ENCODE peak calls at places on chromosomes 11 and 22, in six cellular contexts. Q, Z, I, B, O and D are unnamed samples.

GRCh38 chr11:119693253-119693815 is 35.7 kb downstream of the NECTIN1 start:
- DNase-seq in Q (no peak), Z (no peak), I (no peak), B (no peak), O (no peak), D (no peak)

GRCh38 chr22:41672780-41673509 is 15.7 kb downstream of the SNU13 start:
- DNase-seq in Q (no peak), Z (no peak), I (no peak), B (no peak), O (peak), D (no peak)

GRCh38 chr11:86678823-86679222 is 6.4 kb upstream of the ME3 start:
- DNase-seq in Q (no peak), Z (no peak), I (no peak), B (no peak), O (peak), D (no peak)

GRCh38 chr11:70090989-70091388 is 12.9 kb downstream of the ANO1 start:
- DNase-seq in Q (no peak), Z (no peak), I (no peak), B (no peak), O (peak), D (no peak)

GRCh38 chr11:124917115-124917637 is 1.9 kb upstream of the HEPN1 start:
- DNase-seq in Q (no peak), Z (no peak), I (no peak), B (no peak), O (peak), D (no peak)

GRCh38 chr11:130622126-130622525 is 173.7 kb downstream of the ADAMTS15 start:
- DNase-seq in Q (no peak), Z (no peak), I (no peak), B (no peak), O (no peak), D (no peak)

GRCh38 chr11:45395421-45395820 is 109.3 kb upstream of the SYT13 start:
- DNase-seq in Q (no peak), Z (no peak), I (no peak), B (no peak), O (no peak), D (no peak)

GRCh38 chr11:117916956-117917355 is 12.2 kb downstream of the TMPRSS13 start:
- DNase-seq in Q (peak), Z (no peak), I (no peak), B (no peak), O (no peak), D (no peak)

GRCh38 chr11:105236631-105237030 is 97.1 kb upstream of the CARD18 start:
- DNase-seq in Q (no peak), Z (no peak), I (no peak), B (no peak), O (peak), D (no peak)

GRCh38 chr11:58880625-58881024 is 36.1 kb upstream of the GLYATL2 start:
- DNase-seq in Q (no peak), Z (no peak), I (no peak), B (no peak), O (no peak), D (no peak)

GRCh38 chr11:16171882-16172281 is 184.5 kb downstream of the SOX6 start:
- DNase-seq in Q (no peak), Z (no peak), I (no peak), B (no peak), O (no peak), D (no peak)

GRCh38 chr11:45411221-45411946 is 125.2 kb upstream of the SYT13 start:
- DNase-seq in Q (no peak), Z (no peak), I (no peak), B (no peak), O (peak), D (no peak)

GRCh38 chr11:78161937-78162336 is 22.5 kb upstream of the ALG8 start:
- DNase-seq in Q (peak), Z (peak), I (no peak), B (no peak), O (peak), D (no peak)

GRCh38 chr11:2825886-2826678 is 59.5 kb downstream of the CDKN1C start:
- DNase-seq in Q (peak), Z (peak), I (no peak), B (no peak), O (peak), D (peak)

GRCh38 chr11:1295591-1295990 is 13.8 kb downstream of the TOLLIP start:
- DNase-seq in Q (peak), Z (no peak), I (no peak), B (no peak), O (no peak), D (no peak)

GRCh38 chr11:87851234-87851633 is 324.0 kb downstream of the RAB38 start:
- DNase-seq in Q (no peak), Z (no peak), I (no peak), B (no peak), O (peak), D (no peak)

GRCh38 chr11:67412495-67413179 is 2.8 kb upstream of the CARNS1 start:
- DNase-seq in Q (no peak), Z (no peak), I (no peak), B (no peak), O (no peak), D (no peak)

GRCh38 chr11:126890561-126890960 is 110.0 kb downstream of the KIRREL3 start:
- DNase-seq in Q (no peak), Z (no peak), I (peak), B (no peak), O (no peak), D (no peak)

GRCh38 chr22:39448205-39449054 is 8.4 kb upstream of the MGAT3 start:
- DNase-seq in Q (no peak), Z (no peak), I (no peak), B (peak), O (no peak), D (no peak)

GRCh38 chr22:50550395-50550794 is 4.7 kb downstream of the KLHDC7B start:
- DNase-seq in Q (no peak), Z (no peak), I (no peak), B (no peak), O (no peak), D (no peak)

GRCh38 chr11:91248199-91248807 is 976.3 kb upstream of the FAT3 start:
- DNase-seq in Q (peak), Z (no peak), I (peak), B (peak), O (peak), D (peak)

GRCh38 chr22:28822930-28823481 is 22.6 kb upstream of the XBP1 start:
- DNase-seq in Q (no peak), Z (peak), I (no peak), B (peak), O (no peak), D (peak)

GRCh38 chr11:120558754-120559431 is 47.3 kb downstream of the GRIK4 start:
- DNase-seq in Q (no peak), Z (no peak), I (no peak), B (no peak), O (no peak), D (no peak)

GRCh38 chr22:36368359-36368983 is 19.3 kb downstream of the MYH9 start:
- DNase-seq in Q (peak), Z (no peak), I (peak), B (no peak), O (peak), D (peak)

GRCh38 chr11:40289370-40289769 is 1170.1 kb downstream of the LRRC4C start:
- DNase-seq in Q (no peak), Z (no peak), I (no peak), B (no peak), O (no peak), D (no peak)

GRCh38 chr22:43820671-43821305 is 8.7 kb upstream of the EFCAB6 start:
- DNase-seq in Q (peak), Z (no peak), I (no peak), B (no peak), O (no peak), D (no peak)

GRCh38 chr11:75663808-75664207 is 5.0 kb downstream of the MAP6 start:
- DNase-seq in Q (no peak), Z (no peak), I (no peak), B (no peak), O (no peak), D (no peak)

GRCh38 chr11:21105196-21105917 is 436.0 kb downstream of the NELL1 start:
- DNase-seq in Q (no peak), Z (no peak), I (no peak), B (no peak), O (no peak), D (no peak)

GRCh38 chr11:115939104-115939503 is 434.9 kb upstream of the CADM1 start:
- DNase-seq in Q (no peak), Z (no peak), I (no peak), B (no peak), O (no peak), D (no peak)

GRCh38 chr11:129279326-129280026 is 87.4 kb upstream of the ARHGAP32 start:
- DNase-seq in Q (peak), Z (peak), I (peak), B (peak), O (peak), D (peak)

GRCh38 chr11:1298695-1299492 is 10.5 kb downstream of the TOLLIP start:
- DNase-seq in Q (peak), Z (peak), I (no peak), B (peak), O (peak), D (no peak)

GRCh38 chr11:26730711-26731460 is 9.0 kb upstream of the SLC5A12 start:
- DNase-seq in Q (no peak), Z (no peak), I (no peak), B (no peak), O (peak), D (no peak)

GRCh38 chr11:68542617-68543016 is 82.1 kb downstream of the PPP6R3 start:
- DNase-seq in Q (peak), Z (no peak), I (no peak), B (no peak), O (peak), D (no peak)

GRCh38 chr11:18347471-18348125 is 25.2 kb downstream of the GTF2H1 start:
- DNase-seq in Q (no peak), Z (no peak), I (no peak), B (no peak), O (peak), D (no peak)

GRCh38 chr22:22666307-22667091 is 22.1 kb downstream of the GGTLC2 start:
- DNase-seq in Q (peak), Z (peak), I (peak), B (peak), O (peak), D (peak)
- TF ChIP-seq CTCF in Q (peak), Z (peak), I (peak), B (no peak), O (peak), D (peak)

GRCh38 chr11:101434241-101434640 is 149.6 kb downstream of the TRPC6 start:
- DNase-seq in Q (no peak), Z (no peak), I (no peak), B (no peak), O (no peak), D (no peak)

GRCh38 chr11:101438126-101438525 is 145.7 kb downstream of the TRPC6 start:
- DNase-seq in Q (no peak), Z (no peak), I (no peak), B (no peak), O (no peak), D (no peak)

GRCh38 chr11:101439488-101439887 is 144.3 kb downstream of the TRPC6 start:
- DNase-seq in Q (no peak), Z (no peak), I (no peak), B (no peak), O (no peak), D (no peak)

GRCh38 chr11:101435406-101435805 is 148.4 kb downstream of the TRPC6 start:
- DNase-seq in Q (no peak), Z (no peak), I (no peak), B (no peak), O (no peak), D (no peak)

DNA sequence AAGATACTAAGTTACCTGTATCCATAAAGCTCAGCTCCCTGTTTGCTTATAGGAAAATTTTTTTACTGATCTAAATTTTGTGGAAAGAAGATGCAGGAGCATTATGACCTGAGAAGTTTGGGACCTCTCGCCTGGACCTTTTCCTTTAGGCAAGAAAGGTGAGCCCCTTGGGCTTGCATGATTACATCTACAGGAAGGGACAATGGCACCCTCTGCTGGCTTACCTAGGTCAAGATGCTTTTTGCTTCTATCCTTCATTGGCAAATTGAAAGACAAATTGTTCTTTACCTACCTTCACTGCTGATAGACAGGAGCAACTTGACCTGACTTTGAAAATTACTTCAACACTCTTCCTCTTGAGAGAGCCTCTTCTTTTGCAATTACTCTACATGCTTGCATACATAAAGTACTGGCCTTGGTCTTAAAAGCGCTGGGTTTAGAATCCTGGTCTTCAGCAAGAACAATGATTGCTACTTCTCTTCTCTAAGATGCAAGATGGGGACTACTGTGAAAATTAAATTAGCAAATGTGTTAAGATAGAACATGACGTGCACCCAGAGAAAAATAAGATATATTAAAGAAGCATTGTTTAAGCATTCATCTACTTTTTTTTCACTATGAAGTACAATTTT is 147.2 kb downstream of the TRPC6 start:
- DNase-seq in Q (peak), Z (peak), I (peak), B (peak), O (peak), D (peak)
- TF ChIP-seq CTCF in Q (peak), Z (peak), I (peak), B (no peak), O (peak), D (peak)

DNA sequence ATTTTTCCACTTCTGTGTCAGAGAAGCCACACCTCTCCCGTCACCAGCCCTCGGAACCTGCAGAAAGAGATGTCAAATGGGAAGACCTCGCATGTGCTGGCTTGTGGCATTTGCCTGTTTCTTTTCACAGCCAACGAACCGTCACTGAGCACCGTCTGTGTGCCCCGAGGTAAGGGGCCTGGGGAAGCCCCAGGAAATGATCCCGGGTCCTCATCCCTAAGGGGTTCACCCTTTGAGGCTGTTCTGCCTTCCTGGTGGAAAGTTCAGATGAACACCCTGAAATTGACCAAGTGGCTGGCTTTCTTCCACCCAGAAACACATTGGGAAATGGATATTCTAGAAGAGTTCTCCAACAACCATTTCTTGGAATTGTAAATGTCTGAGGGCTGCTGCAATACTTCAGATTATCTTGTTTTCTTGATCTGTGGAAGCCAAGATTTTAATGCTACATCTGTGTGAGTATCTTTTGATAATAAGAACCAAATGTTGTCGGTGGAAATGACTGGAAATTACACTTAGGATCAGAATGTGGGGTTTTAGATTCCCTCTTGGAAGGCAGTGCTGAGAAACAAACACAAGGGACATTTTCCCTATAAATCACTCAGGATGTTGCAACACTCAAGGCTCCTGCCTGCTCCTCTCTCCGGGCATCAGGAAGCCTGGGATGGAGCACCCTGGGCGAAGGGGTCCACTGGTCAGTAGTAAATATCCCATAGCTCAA is 37.6 kb downstream of the RIBC2 start:
- DNase-seq in Q (no peak), Z (peak), I (no peak), B (no peak), O (peak), D (no peak)
- TF ChIP-seq CTCF in Q (no peak), Z (no peak), I (no peak), B (no peak), O (no peak), D (no peak)

GRCh38 chr11:133531971-133532651 is at the start of gene OPCML:
- DNase-seq in Q (no peak), Z (no peak), I (peak), B (no peak), O (no peak), D (no peak)
- TF ChIP-seq CTCF in Q (no peak), Z (no peak), I (no peak), B (no peak), O (no peak), D (no peak)

DNA sequence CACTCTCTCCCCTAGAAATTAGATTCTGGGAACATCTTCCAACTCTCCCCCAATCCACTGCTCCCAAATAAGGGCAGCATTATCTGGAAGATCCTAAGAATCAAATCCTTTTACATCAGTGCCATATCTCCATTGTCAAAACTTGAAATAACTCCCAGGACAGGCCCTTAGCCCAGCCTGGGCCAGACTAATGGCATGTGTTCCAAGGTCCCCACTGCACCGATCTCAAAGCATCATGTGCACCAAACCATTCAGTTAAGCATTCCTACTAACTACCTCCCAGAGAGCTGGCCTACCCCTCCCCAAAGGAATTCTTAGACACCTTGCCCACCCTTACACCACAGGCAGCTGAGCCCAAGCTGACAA is 44.2 kb upstream of the POU2AF1 start:
- DNase-seq in Q (no peak), Z (no peak), I (no peak), B (no peak), O (no peak), D (no peak)
- TF ChIP-seq CTCF in Q (no peak), Z (no peak), I (no peak), B (no peak), O (no peak), D (peak)

DNA sequence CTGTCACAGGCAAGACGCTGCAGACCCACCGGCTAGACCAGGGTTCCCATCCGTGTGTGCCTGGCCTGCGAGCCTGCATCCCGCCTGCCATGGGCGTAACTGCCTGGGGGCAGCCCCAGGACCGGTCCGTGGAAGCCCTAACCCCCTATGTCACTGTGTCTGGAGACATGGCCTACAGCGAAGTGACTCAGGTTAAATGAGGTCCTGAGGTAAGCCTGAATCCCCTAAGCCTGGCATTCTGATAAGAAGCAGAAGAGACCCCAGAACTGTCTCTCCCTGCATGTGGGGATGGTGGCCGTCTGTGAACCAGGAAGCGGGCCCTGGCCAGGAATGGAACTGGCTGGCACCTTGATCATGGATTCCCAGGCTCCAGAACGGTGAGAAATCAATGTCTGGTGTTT is 570.1 kb downstream of the BRD1 start:
- DNase-seq in Q (no peak), Z (no peak), I (no peak), B (peak), O (no peak), D (no peak)
- TF ChIP-seq CTCF in Q (no peak), Z (no peak), I (no peak), B (no peak), O (no peak), D (no peak)

DNA sequence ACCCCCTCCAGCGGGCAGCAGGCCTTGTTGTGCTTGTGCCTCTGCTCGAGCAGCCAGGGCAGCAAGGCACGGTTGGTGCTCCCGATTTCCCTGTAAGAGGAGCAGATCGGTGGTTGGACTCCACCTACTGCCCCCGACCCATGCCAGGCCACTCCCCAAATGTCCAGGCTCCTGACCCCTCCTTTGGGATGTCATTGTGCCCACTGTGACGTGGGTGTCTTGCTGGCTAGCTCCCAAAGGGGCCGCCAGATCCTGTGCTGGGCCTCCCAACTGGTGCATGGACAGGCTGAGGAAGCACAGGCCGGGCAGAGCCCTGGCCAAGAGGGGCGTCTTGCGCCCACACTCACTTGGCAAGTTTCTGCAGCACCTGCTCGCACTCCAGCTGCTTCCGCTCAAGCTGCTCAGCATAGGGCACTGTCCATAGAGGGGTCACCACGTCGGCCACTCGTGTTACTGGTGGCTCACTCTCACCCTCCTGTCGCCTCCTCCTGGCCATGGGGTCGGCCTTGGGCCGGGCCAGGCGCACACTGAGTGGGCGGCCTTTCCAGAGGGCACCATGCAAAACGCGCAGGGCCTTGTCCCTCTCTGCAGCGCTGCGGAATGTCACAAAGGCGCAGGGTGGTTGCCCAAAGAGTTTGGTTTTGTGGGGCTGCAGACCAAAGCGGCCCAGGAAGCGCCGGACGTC is at the start of gene RANBP1:
- DNase-seq in Q (peak), Z (no peak), I (no peak), B (no peak), O (no peak), D (no peak)
- TF ChIP-seq CTCF in Q (no peak), Z (no peak), I (no peak), B (no peak), O (no peak), D (no peak)

GRCh38 chr22:29883045-29883830 is at the start of gene MTMR3:
- DNase-seq in Q (peak), Z (peak), I (peak), B (peak), O (peak), D (peak)
- TF ChIP-seq CTCF in Q (peak), Z (peak), I (peak), B (no peak), O (no peak), D (peak)